ENCODE peak calls at places on chromosome 10, in eight cellular contexts. X is fibroblast of lung, W is neural progenitor cell, R is IMR-90, P is mammary epithelial cell, Y is GM12878, T is GM23248, Z is SK-N-SH. F is an unnamed sample. For H3K4me1, the result is how much of the 10 kb centered on the place peaks cover.

GRCh38 chr10:33335550-33335799 is 1.0 kb upstream of the NRP1 start:
- DNase-seq in P (no peak), W (no peak), Z (no peak), R (no peak), T (peak), Y (no peak), X (no peak), F (no peak)

GRCh38 chr10:97822261-97822687 is 27.4 kb upstream of the GOLGA7B start:
- DNase-seq in X (no peak), Z (no peak), W (no peak), P (peak), Y (no peak), T (no peak), R (no peak), F (no peak)

GRCh38 chr10:129602938-129603520 is 136.0 kb downstream of the MGMT start:
- DNase-seq in Y (no peak), Z (peak), R (no peak), P (no peak), T (no peak), X (no peak), W (no peak), F (no peak)

GRCh38 chr10:62081322-62081945 is 179.9 kb downstream of the ARID5B start:
- DNase-seq in Y (no peak), P (no peak), R (no peak), T (peak), X (peak), W (no peak), Z (no peak), F (peak)

GRCh38 chr10:101817542-101818118 is 614 bp downstream of the OGA start:
- DNase-seq in Y (no peak), P (peak), Z (peak), R (peak), W (peak), X (peak), T (peak), F (peak)

GRCh38 chr10:58384536-58384998 is 643 bp upstream of the TFAM start:
- DNase-seq in R (no peak), T (no peak), Y (no peak), Z (no peak), W (peak), X (no peak), P (no peak), F (no peak)

GRCh38 chr10:129740532-129741279 is 223.4 kb downstream of the EBF3 start:
- DNase-seq in R (no peak), W (no peak), Z (no peak), X (no peak), Y (no peak), T (no peak), P (no peak), F (no peak)

GRCh38 chr10:129169115-129169514 is 297.9 kb upstream of the MGMT start:
- DNase-seq in P (no peak), R (no peak), X (no peak), Z (no peak), T (no peak), Y (no peak), W (no peak), F (no peak)

GRCh38 chr10:78398385-78398784 is 364.7 kb downstream of the RPS24 start:
- DNase-seq in T (no peak), X (no peak), P (no peak), R (no peak), Y (no peak), W (no peak), Z (no peak), F (no peak)

GRCh38 chr10:113347508-113347907 is 205.3 kb upstream of the HABP2 start:
- DNase-seq in Z (no peak), P (no peak), T (peak), W (no peak), R (no peak), Y (no peak), X (no peak), F (no peak)

GRCh38 chr10:121157998-121158397 is 306.8 kb downstream of the WDR11 start:
- DNase-seq in T (no peak), R (no peak), P (peak), W (no peak), Y (no peak), X (no peak), Z (no peak), F (peak)

GRCh38 chr10:117914330-117914729 is 132.4 kb downstream of the RAB11FIP2 start:
- DNase-seq in T (no peak), P (no peak), W (no peak), Y (no peak), Z (no peak), R (no peak), X (no peak), F (no peak)

GRCh38 chr10:74234569-74234968 is 83.5 kb downstream of the ADK start:
- DNase-seq in W (no peak), T (peak), P (no peak), R (peak), Z (no peak), Y (no peak), X (peak), F (no peak)

GRCh38 chr10:118903251-118903650 is 126.3 kb upstream of the NANOS1 start:
- DNase-seq in X (no peak), Y (no peak), P (no peak), T (no peak), R (no peak), W (no peak), Z (no peak), F (no peak)

GRCh38 chr10:93403741-93404354 is 78.3 kb downstream of the MYOF start:
- DNase-seq in Z (no peak), R (no peak), X (no peak), P (no peak), T (no peak), Y (no peak), W (no peak), F (no peak)

GRCh38 chr10:117168135-117168674 is 29.1 kb upstream of the KCNK18 start:
- DNase-seq in W (peak), Z (peak), P (peak), Y (no peak), R (peak), T (peak), X (no peak), F (peak)

GRCh38 chr10:133394064-133394663 is at the start of gene MTG1:
- DNase-seq in X (peak), P (peak), T (peak), R (peak), Z (peak), Y (peak), W (peak), F (peak)

GRCh38 chr10:114309111-114309651 is 70.1 kb downstream of the VWA2 start:
- DNase-seq in R (peak), W (no peak), X (peak), Z (no peak), Y (no peak), T (peak), P (no peak), F (no peak)

GRCh38 chr10:98088186-98088971 is 46.1 kb upstream of the R3HCC1L start:
- DNase-seq in Y (no peak), X (no peak), Z (no peak), W (no peak), R (no peak), T (peak), P (no peak), F (no peak)

GRCh38 chr10:52879181-52879607 is 106.6 kb upstream of the MBL2 start:
- DNase-seq in W (no peak), T (peak), P (no peak), Y (no peak), X (no peak), R (peak), Z (no peak), F (no peak)

DNA sequence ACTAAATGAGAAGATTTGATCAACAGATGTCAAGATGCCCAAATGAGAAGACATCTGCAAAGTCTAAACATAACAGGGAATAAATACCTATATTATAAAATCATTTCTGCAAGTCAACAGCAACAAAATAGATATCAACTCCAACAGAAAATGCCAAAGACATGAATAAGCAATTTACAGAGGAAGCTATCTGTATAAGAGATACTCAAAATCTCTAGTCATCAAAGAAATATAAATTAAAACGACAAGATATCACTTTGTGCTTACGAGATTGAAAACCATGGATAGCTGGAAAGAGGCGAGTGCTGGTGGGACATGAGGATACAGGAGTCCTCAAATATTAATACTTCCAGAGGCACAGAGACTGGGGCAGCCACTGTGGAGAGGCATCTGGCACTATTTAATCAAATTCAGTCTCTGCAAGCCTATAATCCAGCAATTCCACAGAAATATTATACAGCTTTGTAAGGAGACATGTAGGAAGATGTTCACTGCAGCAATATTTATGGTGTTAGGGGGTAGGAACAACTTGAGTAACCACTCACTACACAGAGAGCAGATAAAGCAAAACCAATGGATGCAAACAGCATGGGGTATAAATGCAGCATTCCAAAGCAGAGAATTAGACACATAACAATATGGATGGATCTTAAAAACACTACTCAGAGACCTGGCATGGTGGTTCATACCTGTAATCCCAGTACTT is 4.8 kb downstream of the DNMBP start:
- DNase-seq in P (no peak), Z (no peak), X (no peak), T (peak), R (no peak), W (no peak), Y (no peak), F (no peak)
- H3K4me3 ChIP-seq in P (no peak), Z (peak), X (no peak), T (peak), R (no peak), W (no peak), Y (peak), F (no peak)

GRCh38 chr10:124644281-124644680 is 99.9 kb downstream of the FAM53B start:
- DNase-seq in W (peak), X (no peak), T (no peak), R (no peak), P (no peak), Z (no peak), Y (no peak), F (no peak)
- H3K4me1 ChIP-seq in W (half or more), X (under half), T (under half), R (under half), P (under half), Z (under half), Y (under half), F (under half)

GRCh38 chr10:104057717-104058116 is 28.0 kb downstream of the COL17A1 start:
- DNase-seq in R (no peak), T (no peak), P (no peak), Y (no peak), Z (no peak), X (no peak), W (peak), F (no peak)

GRCh38 chr10:104056619-104057273 is 28.9 kb downstream of the COL17A1 start:
- DNase-seq in X (no peak), T (no peak), R (no peak), P (no peak), Y (no peak), W (no peak), Z (no peak), F (no peak)

GRCh38 chr10:104054430-104054829 is 31.2 kb downstream of the COL17A1 start:
- DNase-seq in W (no peak), X (no peak), R (peak), T (peak), Y (no peak), P (no peak), Z (no peak), F (no peak)

GRCh38 chr10:104061196-104061595 is 24.5 kb downstream of the COL17A1 start:
- DNase-seq in X (no peak), Z (no peak), Y (no peak), T (no peak), P (no peak), R (no peak), W (no peak), F (no peak)

GRCh38 chr10:104059364-104059763 is 26.3 kb downstream of the COL17A1 start:
- DNase-seq in T (no peak), Y (no peak), P (no peak), X (no peak), R (no peak), Z (no peak), W (no peak), F (no peak)
- H3K9ac ChIP-seq in T (no peak), Y (no peak), P (no peak), X (no peak), R (no peak), Z (no peak), W (no peak), F (no peak)

GRCh38 chr10:625335-625699 is 64.2 kb downstream of the DIP2C start:
- DNase-seq in Z (peak), R (no peak), W (peak), X (no peak), T (no peak), P (no peak), Y (no peak), F (no peak)
- H3K4me3 ChIP-seq in Z (peak), R (no peak), W (no peak), X (no peak), T (peak), P (no peak), Y (no peak), F (no peak)

GRCh38 chr10:3779146-3779707 is 5.8 kb downstream of the KLF6 start:
- DNase-seq in Z (no peak), X (peak), Y (no peak), P (peak), T (peak), R (peak), W (no peak), F (peak)

GRCh38 chr10:3780056-3780765 is 4.8 kb downstream of the KLF6 start:
- DNase-seq in X (peak), Z (no peak), Y (no peak), R (peak), P (peak), T (peak), W (no peak), F (peak)

GRCh38 chr10:3782099-3782455 is 2.9 kb downstream of the KLF6 start:
- DNase-seq in Y (no peak), T (peak), W (no peak), X (no peak), P (no peak), Z (no peak), R (no peak), F (peak)

GRCh38 chr10:3781458-3782098 is 3.4 kb downstream of the KLF6 start:
- DNase-seq in Z (no peak), P (peak), R (peak), Y (no peak), W (no peak), X (peak), T (peak), F (peak)

DNA sequence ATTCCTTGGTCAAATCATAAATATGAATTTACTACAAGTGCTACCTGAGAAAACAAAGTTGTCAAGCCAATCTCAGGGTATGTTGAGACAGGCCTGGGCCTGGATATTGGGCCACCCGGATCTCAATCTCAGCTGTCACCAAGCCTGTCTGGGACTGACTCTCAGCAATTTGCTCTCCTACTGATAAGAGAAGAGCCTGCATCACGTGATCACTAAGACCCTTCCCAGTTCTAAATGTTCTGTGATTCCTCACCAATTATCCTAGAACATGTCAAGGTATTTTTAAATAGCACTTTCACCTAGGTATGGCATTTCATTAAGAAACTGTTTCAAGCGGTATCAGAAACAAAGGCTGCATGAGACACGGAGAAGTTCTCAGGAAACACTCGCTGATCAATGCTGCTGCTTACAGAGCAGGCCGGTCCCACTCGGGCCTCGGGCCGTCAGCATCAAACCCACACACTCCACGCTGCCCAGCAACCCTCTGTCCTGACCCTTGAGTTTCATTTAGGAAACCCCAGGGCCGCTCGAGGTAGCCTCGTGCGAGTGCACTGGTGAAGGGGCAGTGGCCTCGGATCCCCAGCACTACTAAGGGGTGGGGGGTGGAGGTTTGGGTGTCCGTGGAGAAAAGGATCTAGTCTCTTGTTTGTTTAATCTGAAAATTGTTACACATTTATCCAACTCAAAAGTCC is 4.1 kb downstream of the KLF6 start:
- DNase-seq in Z (no peak), X (peak), W (no peak), T (peak), R (peak), Y (no peak), P (peak), F (peak)
- H3K4me1 ChIP-seq in Z (under half), X (under half), W (under half), T (under half), R (under half), Y (under half), P (under half), F (under half)

DNA sequence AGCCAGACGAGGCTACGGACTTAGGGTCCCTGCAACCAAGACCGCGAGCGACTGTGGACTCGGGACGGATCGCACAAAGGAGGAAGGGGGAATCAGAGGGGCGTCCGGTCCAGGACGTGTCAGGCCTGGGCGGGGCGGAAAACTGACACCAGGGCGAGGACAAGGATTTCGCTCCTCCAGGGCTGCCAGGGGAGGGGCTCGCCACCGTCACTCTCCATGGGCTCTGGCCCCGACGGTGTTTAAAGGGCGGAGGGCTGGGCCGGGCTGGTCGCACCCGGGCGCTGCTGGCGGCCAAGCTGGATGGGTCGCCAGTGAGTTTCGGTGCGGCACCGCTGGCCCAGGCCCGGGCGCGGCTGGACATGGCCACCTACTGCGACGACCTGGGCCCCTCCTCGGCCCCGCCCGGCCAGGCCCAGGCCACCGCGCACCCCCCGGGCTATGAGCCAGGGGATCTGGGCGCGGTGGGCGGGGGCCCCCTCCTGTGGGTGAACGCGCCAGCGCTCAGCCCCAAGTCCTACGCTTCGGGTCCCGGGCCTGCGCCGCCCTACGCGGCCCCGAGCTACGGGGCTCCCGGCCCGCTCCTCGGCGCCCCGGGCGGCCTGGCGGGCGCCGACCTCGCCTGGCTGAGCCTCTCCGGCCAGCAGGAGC is at the start of gene FOXI2:
- DNase-seq in P (no peak), Z (peak), X (no peak), R (no peak), T (no peak), Y (no peak), W (peak), F (no peak)
- H3K9ac ChIP-seq in P (no peak), Z (no peak), X (no peak), R (no peak), T (no peak), Y (no peak), W (no peak), F (no peak)